ENCODE peak calls at places on chromosomes 5 and 9, in six cellular contexts. C, F, X, N, I and Y are unnamed samples.

GRCh38 chr5:56405536-56405935 is 172.4 kb upstream of the ANKRD55 start:
- DNase-seq in F (no peak), N (no peak), C (no peak), X (no peak), I (no peak), Y (no peak)

GRCh38 chr5:96434201-96434645 is 1.2 kb upstream of the PCSK1 start:
- DNase-seq in X (peak; percentile 65), N (peak; percentile 67), F (no peak), C (peak; percentile 60), I (peak; percentile 47), Y (peak; percentile 84)

GRCh38 chr9:132042324-132042723 is 37.3 kb downstream of the MED27 start:
- DNase-seq in N (peak; percentile 80), X (no peak), I (no peak), F (no peak), C (no peak), Y (peak; percentile 91)

GRCh38 chr5:95903838-95904237 is 57.8 kb downstream of the ELL2 start:
- DNase-seq in F (no peak), N (no peak), I (no peak), C (no peak), X (no peak), Y (no peak)

GRCh38 chr5:102289251-102289899 is 6.7 kb downstream of the SLCO4C1 start:
- DNase-seq in X (no peak), I (no peak), N (no peak), F (no peak), C (no peak), Y (peak; percentile 2)

GRCh38 chr5:134125195-134126015 is 10.9 kb downstream of the TCF7 start:
- DNase-seq in N (peak; percentile 39), X (peak; percentile 41), C (peak; percentile 23), I (peak; percentile 73), F (no peak), Y (peak; percentile 69)

GRCh38 chr9:124818431-124819281 is 34.6 kb upstream of the WDR38 start:
- DNase-seq in F (no peak), N (peak; percentile 92), X (peak; percentile 78), I (no peak), C (peak; percentile 30), Y (no peak)

GRCh38 chr9:122562134-122562760 is 9.3 kb downstream of the OR1N2 start:
- DNase-seq in N (no peak), F (no peak), I (no peak), X (no peak), C (no peak), Y (no peak)

GRCh38 chr9:69891696-69892095 is 71.1 kb downstream of the CFAP95 start:
- DNase-seq in N (no peak), X (no peak), F (no peak), C (no peak), I (no peak), Y (peak; percentile 72)

GRCh38 chr5:102295534-102296228 is 403 bp downstream of the SLCO4C1 start:
- DNase-seq in X (no peak), I (no peak), F (no peak), C (peak; percentile 34), N (no peak), Y (no peak)

GRCh38 chr5:139354186-139354585 is 12.5 kb downstream of the PAIP2 start:
- DNase-seq in F (no peak), C (no peak), X (no peak), N (no peak), I (no peak), Y (no peak)

GRCh38 chr5:107285772-107286171 is 385.0 kb downstream of the EFNA5 start:
- DNase-seq in X (peak; percentile 71), I (no peak), C (no peak), N (peak; percentile 12), F (no peak), Y (no peak)

GRCh38 chr5:175836741-175837729 is 34.3 kb upstream of the CPLX2 start:
- DNase-seq in F (no peak), C (no peak), X (no peak), N (no peak), I (no peak), Y (no peak)

GRCh38 chr5:175844174-175844573 is 27.2 kb upstream of the CPLX2 start:
- DNase-seq in F (no peak), I (no peak), C (no peak), X (no peak), N (no peak), Y (no peak)

GRCh38 chr5:175842506-175842905 is 28.9 kb upstream of the CPLX2 start:
- DNase-seq in N (no peak), F (no peak), X (no peak), I (no peak), C (no peak), Y (no peak)

GRCh38 chr5:175842947-175843793 is 28.2 kb upstream of the CPLX2 start:
- DNase-seq in I (no peak), N (peak; percentile 17), X (no peak), C (peak; percentile 16), F (no peak), Y (peak; percentile 83)

DNA sequence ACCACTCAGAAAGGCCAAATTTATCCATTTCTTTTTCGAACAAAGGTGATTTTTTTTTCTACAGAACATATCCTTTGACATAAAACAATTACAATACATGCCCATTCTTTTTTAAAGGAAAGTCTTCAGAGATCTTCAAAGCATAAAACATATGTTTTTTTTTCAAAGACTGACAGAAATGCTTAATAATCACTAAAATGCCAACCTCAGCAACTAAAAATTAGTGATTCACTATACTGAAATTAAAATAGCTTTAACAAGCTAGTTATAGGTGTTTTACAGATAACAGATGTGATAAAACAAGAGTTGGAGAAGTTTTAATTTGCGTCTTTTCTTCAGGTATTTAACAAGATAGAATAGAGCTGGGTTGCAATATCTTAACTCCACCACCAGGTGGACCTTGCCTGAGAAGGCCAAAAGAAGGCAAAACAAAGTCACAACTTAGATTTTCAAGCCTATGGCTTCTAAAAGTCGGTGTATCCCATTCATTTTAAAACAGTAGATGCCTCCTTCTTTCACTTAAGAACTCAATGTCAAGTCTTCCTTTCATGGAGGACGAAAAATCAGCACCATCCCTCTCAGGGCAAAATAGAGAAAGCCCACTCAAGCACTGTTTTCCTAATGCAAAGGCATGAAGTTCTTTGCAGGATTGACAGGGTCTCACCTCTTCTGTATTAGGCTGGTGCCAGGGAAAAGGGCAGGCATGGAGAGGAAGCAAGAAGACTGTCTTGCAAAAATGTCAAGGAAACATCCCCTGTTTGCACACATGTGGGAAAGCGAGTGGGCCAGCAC is 31.1 kb upstream of the CPLX2 start:
- DNase-seq in F (no peak), C (no peak), I (no peak), X (peak; percentile 18), N (peak; percentile 12), Y (peak; percentile 61)
- TF ChIP-seq CTCF in F (no peak), C (peak; percentile 41), I (no peak), X (peak; percentile 47), N (peak; percentile 38), Y (peak; percentile 77)

GRCh38 chr5:156019786-156020185 is 307.2 kb upstream of the SGCD start:
- DNase-seq in X (no peak), N (no peak), F (no peak), I (no peak), C (no peak), Y (no peak)

GRCh38 chr5:156020650-156021049 is 306.3 kb upstream of the SGCD start:
- DNase-seq in F (no peak), C (no peak), N (no peak), X (no peak), I (no peak), Y (no peak)

DNA sequence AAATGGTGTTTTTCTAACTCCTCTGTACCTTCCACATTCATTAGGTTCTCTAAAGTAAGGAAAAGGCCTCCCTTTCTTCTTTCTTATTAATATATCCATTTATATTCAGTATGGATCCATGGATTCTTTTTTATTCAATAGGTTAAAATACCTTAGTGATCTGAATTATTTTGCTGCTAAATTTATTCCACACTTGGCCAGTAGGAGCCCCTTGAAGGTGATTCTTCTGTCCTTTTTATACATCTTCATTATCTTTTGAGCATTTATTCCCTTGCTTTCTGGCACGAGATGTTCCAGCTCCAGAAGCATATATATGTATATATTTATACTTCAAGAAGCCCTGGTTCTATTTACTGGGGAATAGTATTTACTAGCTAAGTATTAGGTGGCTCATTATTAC is 311.8 kb upstream of the SGCD start:
- DNase-seq in N (no peak), I (no peak), F (no peak), X (no peak), C (no peak), Y (no peak)
- TF ChIP-seq CTCF in N (no peak), I (no peak), F (no peak), X (no peak), C (no peak), Y (no peak)

GRCh38 chr5:91311168-91311696 is 71.9 kb downstream of the ARRDC3 start:
- DNase-seq in F (no peak), C (no peak), X (no peak), I (no peak), N (no peak), Y (peak; percentile 23)

GRCh38 chr5:91312698-91313097 is 70.4 kb downstream of the ARRDC3 start:
- DNase-seq in F (no peak), X (no peak), I (no peak), N (no peak), C (no peak), Y (peak; percentile 37)

GRCh38 chr5:91307023-91307422 is 76.1 kb downstream of the ARRDC3 start:
- DNase-seq in I (peak; percentile 59), C (no peak), N (peak; percentile 81), F (no peak), X (no peak), Y (peak; percentile 36)

GRCh38 chr5:91306497-91306896 is 76.6 kb downstream of the ARRDC3 start:
- DNase-seq in F (no peak), C (no peak), X (no peak), I (no peak), N (no peak), Y (no peak)

DNA sequence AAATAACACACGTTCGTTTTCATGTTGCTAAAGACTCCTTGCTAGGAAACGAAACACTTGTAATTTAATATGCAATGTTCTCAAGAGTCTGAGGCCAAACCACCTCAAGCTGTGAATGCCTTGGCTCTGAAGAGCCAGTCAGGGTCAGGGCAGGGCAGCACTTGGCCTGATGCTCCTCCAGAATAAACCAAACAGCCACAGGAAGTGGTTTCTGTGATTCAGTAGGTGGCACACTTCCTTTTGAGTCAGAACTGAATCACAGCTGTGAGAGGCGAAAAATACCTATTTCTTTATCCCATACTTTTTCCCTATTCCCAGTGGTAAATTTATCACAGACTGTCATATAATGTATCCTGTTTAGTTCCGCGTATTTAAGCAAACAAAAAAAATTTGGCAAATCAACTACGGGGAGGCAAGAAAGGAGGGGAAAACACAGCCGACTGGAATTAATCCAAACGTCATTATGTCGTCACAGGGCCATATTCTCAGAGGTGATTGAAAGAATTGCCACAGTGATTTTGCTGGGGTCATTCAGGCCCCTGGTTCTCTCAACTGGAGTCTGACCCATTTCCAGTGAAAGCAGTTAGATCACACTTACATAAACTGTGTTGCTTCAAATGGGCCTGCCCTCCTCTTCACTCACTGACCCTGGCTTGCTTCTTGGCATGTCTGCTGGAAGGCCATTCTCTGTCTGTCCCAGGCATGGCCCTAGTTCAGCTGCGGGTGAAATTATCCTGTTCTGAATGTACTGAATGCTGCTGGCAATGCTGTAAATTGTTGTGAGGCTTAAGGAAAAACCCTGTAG is 71.2 kb downstream of the ARRDC3 start:
- DNase-seq in N (peak; percentile 93), I (peak; percentile 63), C (peak; percentile 76), F (no peak), X (peak; percentile 89), Y (peak; percentile 100)
- TF ChIP-seq CTCF in N (peak; percentile 25), I (no peak), C (no peak), F (no peak), X (no peak), Y (peak; percentile 13)

DNA sequence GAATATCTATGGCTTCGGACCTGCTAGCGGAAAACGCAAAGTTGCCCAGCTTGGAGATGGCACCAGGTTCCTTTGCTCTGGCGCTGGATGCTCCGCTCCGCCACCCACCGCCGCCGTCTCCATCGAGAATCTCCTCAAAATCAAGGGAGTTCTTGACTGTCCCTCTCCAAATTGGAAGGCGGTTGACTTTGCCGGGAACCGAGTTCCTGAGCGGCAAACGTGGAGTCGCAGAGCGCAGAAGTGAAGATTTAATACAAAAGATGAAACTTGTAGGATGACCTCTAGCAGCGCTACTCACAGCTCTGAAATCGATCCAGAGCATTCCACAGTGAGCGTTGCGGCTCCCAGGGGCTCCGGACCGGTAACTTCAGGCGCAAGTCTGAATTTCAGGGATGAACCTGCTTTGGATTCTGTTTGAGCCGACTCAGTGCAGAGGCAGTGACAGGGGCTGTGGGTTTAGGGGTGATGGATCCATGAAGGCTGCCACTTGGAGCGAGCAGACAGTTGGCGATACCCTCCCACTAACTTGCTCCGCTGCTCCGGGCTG is 1641.5 kb upstream of the C9orf72 start:
- DNase-seq in C (no peak), N (peak; percentile 2), I (no peak), X (no peak), F (no peak), Y (no peak)
- TF ChIP-seq CTCF in C (no peak), N (no peak), I (no peak), X (no peak), F (no peak), Y (no peak)